ENCODE peak calls at places on chromosomes 16 and 17, in eight cellular contexts. One of them, this sample, is unnamed.

GRCh38 chr16:73063284-73063733 is 15.4 kb upstream of the ZFHX3 start:
- DNase-seq in right atrium auricular region: no peak
- DNase-seq in HCT116: no peak
- DNase-seq in SK-N-SH: no peak
- DNase-seq in PC-9: no peak
- DNase-seq in heart right ventricle: no peak
- DNase-seq in lower lobe of right lung: no peak
- DNase-seq in bronchial epithelial cell: no peak
- DNase-seq in this sample: no peak

GRCh38 chr17:13426991-13427390 is 174.7 kb downstream of the HS3ST3A1 start:
- DNase-seq in heart right ventricle: no peak
- DNase-seq in PC-9: no peak
- DNase-seq in right atrium auricular region: no peak
- DNase-seq in SK-N-SH: no peak
- DNase-seq in lower lobe of right lung: no peak
- DNase-seq in HCT116: no peak
- DNase-seq in bronchial epithelial cell: no peak
- DNase-seq in this sample: no peak

GRCh38 chr17:5861849-5862248 is 208.3 kb upstream of the WSCD1 start:
- DNase-seq in lower lobe of right lung: no peak
- DNase-seq in SK-N-SH: no peak
- DNase-seq in HCT116: no peak
- DNase-seq in right atrium auricular region: no peak
- DNase-seq in PC-9: no peak
- DNase-seq in heart right ventricle: no peak
- DNase-seq in bronchial epithelial cell: no peak
- DNase-seq in this sample: no peak

GRCh38 chr17:19755821-19756510 is 7.9 kb upstream of the ALDH3A1 start:
- DNase-seq in right atrium auricular region: no peak
- DNase-seq in bronchial epithelial cell: no peak
- DNase-seq in lower lobe of right lung: no peak
- DNase-seq in PC-9: no peak
- DNase-seq in heart right ventricle: no peak
- DNase-seq in SK-N-SH: no peak
- DNase-seq in HCT116: no peak
- DNase-seq in this sample: no peak

GRCh38 chr17:21376835-21377690 is 906 bp downstream of the KCNJ12 start:
- DNase-seq in lower lobe of right lung: no peak
- DNase-seq in heart right ventricle: no peak
- DNase-seq in right atrium auricular region: no peak
- DNase-seq in SK-N-SH: peak; percentile 77
- DNase-seq in PC-9: peak; percentile 45
- DNase-seq in bronchial epithelial cell: peak; percentile 36
- DNase-seq in HCT116: no peak
- DNase-seq in this sample: no peak

GRCh38 chr16:21227886-21228285 is 5.6 kb upstream of the ANKS4B start:
- DNase-seq in heart right ventricle: no peak
- DNase-seq in bronchial epithelial cell: no peak
- DNase-seq in HCT116: no peak
- DNase-seq in SK-N-SH: no peak
- DNase-seq in PC-9: no peak
- DNase-seq in lower lobe of right lung: no peak
- DNase-seq in right atrium auricular region: no peak
- DNase-seq in this sample: no peak

GRCh38 chr17:56292628-56293027 is 139.4 kb downstream of the ANKFN1 start:
- DNase-seq in right atrium auricular region: no peak
- DNase-seq in heart right ventricle: no peak
- DNase-seq in lower lobe of right lung: no peak
- DNase-seq in HCT116: no peak
- DNase-seq in SK-N-SH: no peak
- DNase-seq in PC-9: no peak
- DNase-seq in bronchial epithelial cell: peak; percentile 20
- DNase-seq in this sample: no peak

GRCh38 chr17:4955091-4955490 is 4.2 kb downstream of the ENO3 start:
- DNase-seq in right atrium auricular region: no peak
- DNase-seq in bronchial epithelial cell: no peak
- DNase-seq in heart right ventricle: no peak
- DNase-seq in PC-9: no peak
- DNase-seq in HCT116: no peak
- DNase-seq in lower lobe of right lung: no peak
- DNase-seq in SK-N-SH: no peak
- DNase-seq in this sample: no peak

GRCh38 chr17:38870259-38871165 is 654 bp downstream of the LASP1 start:
- DNase-seq in right atrium auricular region: peak; percentile 75
- DNase-seq in PC-9: peak; percentile 73
- DNase-seq in HCT116: no peak
- DNase-seq in heart right ventricle: peak; percentile 76
- DNase-seq in bronchial epithelial cell: peak; percentile 31
- DNase-seq in lower lobe of right lung: peak; percentile 87
- DNase-seq in SK-N-SH: peak; percentile 83
- DNase-seq in this sample: no peak

GRCh38 chr16:67841816-67842508 is at the start of gene THAP11:
- DNase-seq in HCT116: peak; percentile 91
- DNase-seq in SK-N-SH: peak; percentile 94
- DNase-seq in heart right ventricle: peak; percentile 95
- DNase-seq in lower lobe of right lung: peak; percentile 95
- DNase-seq in bronchial epithelial cell: peak; percentile 83
- DNase-seq in right atrium auricular region: peak; percentile 97
- DNase-seq in PC-9: peak; percentile 94
- DNase-seq in this sample: peak; percentile 68

GRCh38 chr17:63447688-63448005 is 1.5 kb upstream of the CYB561 start:
- DNase-seq in heart right ventricle: no peak
- DNase-seq in PC-9: no peak
- DNase-seq in HCT116: no peak
- DNase-seq in right atrium auricular region: no peak
- DNase-seq in lower lobe of right lung: no peak
- DNase-seq in bronchial epithelial cell: no peak
- DNase-seq in SK-N-SH: peak; percentile 50
- DNase-seq in this sample: no peak

GRCh38 chr16:85557976-85558589 is 55.0 kb upstream of the GSE1 start:
- DNase-seq in SK-N-SH: no peak
- DNase-seq in heart right ventricle: no peak
- DNase-seq in lower lobe of right lung: no peak
- DNase-seq in HCT116: no peak
- DNase-seq in right atrium auricular region: no peak
- DNase-seq in PC-9: peak; percentile 59
- DNase-seq in bronchial epithelial cell: peak; percentile 71
- DNase-seq in this sample: no peak

GRCh38 chr17:70074236-70074830 is 692 bp upstream of the KCNJ16 start:
- DNase-seq in bronchial epithelial cell: no peak
- DNase-seq in SK-N-SH: no peak
- DNase-seq in right atrium auricular region: no peak
- DNase-seq in PC-9: no peak
- DNase-seq in lower lobe of right lung: no peak
- DNase-seq in heart right ventricle: no peak
- DNase-seq in HCT116: no peak
- DNase-seq in this sample: no peak

GRCh38 chr16:50836121-50836541 is 94.2 kb downstream of the CYLD start:
- DNase-seq in heart right ventricle: no peak
- DNase-seq in right atrium auricular region: no peak
- DNase-seq in lower lobe of right lung: no peak
- DNase-seq in PC-9: no peak
- DNase-seq in SK-N-SH: no peak
- DNase-seq in HCT116: no peak
- DNase-seq in bronchial epithelial cell: no peak
- DNase-seq in this sample: no peak

GRCh38 chr17:42421479-42422332 is 1.4 kb downstream of the CAVIN1 start:
- DNase-seq in PC-9: peak; percentile 63
- DNase-seq in heart right ventricle: no peak
- DNase-seq in HCT116: no peak
- DNase-seq in bronchial epithelial cell: peak; percentile 38
- DNase-seq in lower lobe of right lung: peak; percentile 61
- DNase-seq in right atrium auricular region: no peak
- DNase-seq in SK-N-SH: peak; percentile 61
- DNase-seq in this sample: no peak

GRCh38 chr17:74404802-74405201 is 27.1 kb upstream of the GPRC5C start:
- DNase-seq in bronchial epithelial cell: no peak
- DNase-seq in SK-N-SH: no peak
- DNase-seq in right atrium auricular region: no peak
- DNase-seq in heart right ventricle: no peak
- DNase-seq in lower lobe of right lung: no peak
- DNase-seq in HCT116: no peak
- DNase-seq in PC-9: no peak
- DNase-seq in this sample: no peak

GRCh38 chr16:30535777-30536190 is 1.1 kb upstream of the ZNF747 start:
- DNase-seq in PC-9: peak; percentile 67
- DNase-seq in SK-N-SH: peak; percentile 85
- DNase-seq in bronchial epithelial cell: peak; percentile 68
- DNase-seq in HCT116: peak; percentile 31
- DNase-seq in lower lobe of right lung: peak; percentile 80
- DNase-seq in right atrium auricular region: peak; percentile 84
- DNase-seq in heart right ventricle: peak; percentile 67
- DNase-seq in this sample: no peak

GRCh38 chr17:11608396-11608795 is 10.1 kb downstream of the DNAH9 start:
- DNase-seq in PC-9: no peak
- DNase-seq in bronchial epithelial cell: peak; percentile 4
- DNase-seq in SK-N-SH: peak; percentile 44
- DNase-seq in lower lobe of right lung: no peak
- DNase-seq in right atrium auricular region: peak; percentile 71
- DNase-seq in HCT116: no peak
- DNase-seq in heart right ventricle: peak; percentile 44
- DNase-seq in this sample: no peak

GRCh38 chr17:76805319-76805718 is 62.9 kb upstream of the MGAT5B start:
- DNase-seq in lower lobe of right lung: no peak
- DNase-seq in SK-N-SH: no peak
- DNase-seq in heart right ventricle: no peak
- DNase-seq in bronchial epithelial cell: no peak
- DNase-seq in right atrium auricular region: no peak
- DNase-seq in HCT116: no peak
- DNase-seq in PC-9: peak; percentile 15
- DNase-seq in this sample: peak; percentile 13

GRCh38 chr17:69722518-69722917 is 308.0 kb downstream of the MAP2K6 start:
- DNase-seq in SK-N-SH: no peak
- DNase-seq in HCT116: no peak
- DNase-seq in right atrium auricular region: no peak
- DNase-seq in PC-9: no peak
- DNase-seq in bronchial epithelial cell: no peak
- DNase-seq in lower lobe of right lung: no peak
- DNase-seq in heart right ventricle: no peak
- DNase-seq in this sample: no peak

GRCh38 chr17:68161644-68162428 is 86.0 kb upstream of the AMZ2 start:
- DNase-seq in right atrium auricular region: no peak
- DNase-seq in bronchial epithelial cell: no peak
- DNase-seq in HCT116: no peak
- DNase-seq in PC-9: peak; percentile 35
- DNase-seq in lower lobe of right lung: no peak
- DNase-seq in SK-N-SH: no peak
- DNase-seq in heart right ventricle: peak; percentile 30
- DNase-seq in this sample: no peak

GRCh38 chr16:1763521-1764511 is 7.5 kb downstream of the NME3 start:
- DNase-seq in lower lobe of right lung: no peak
- DNase-seq in right atrium auricular region: no peak
- DNase-seq in bronchial epithelial cell: no peak
- DNase-seq in heart right ventricle: no peak
- DNase-seq in PC-9: no peak
- DNase-seq in SK-N-SH: peak; percentile 75
- DNase-seq in HCT116: no peak
- DNase-seq in this sample: no peak
- TF ChIP-seq CTCF in lower lobe of right lung: no peak
- TF ChIP-seq CTCF in right atrium auricular region: no peak
- TF ChIP-seq CTCF in bronchial epithelial cell: peak; percentile 66
- TF ChIP-seq CTCF in heart right ventricle: peak; percentile 35
- TF ChIP-seq CTCF in PC-9: no peak
- TF ChIP-seq CTCF in SK-N-SH: peak; percentile 40
- TF ChIP-seq CTCF in HCT116: peak; percentile 49
- TF ChIP-seq CTCF in this sample: peak; percentile 32

DNA sequence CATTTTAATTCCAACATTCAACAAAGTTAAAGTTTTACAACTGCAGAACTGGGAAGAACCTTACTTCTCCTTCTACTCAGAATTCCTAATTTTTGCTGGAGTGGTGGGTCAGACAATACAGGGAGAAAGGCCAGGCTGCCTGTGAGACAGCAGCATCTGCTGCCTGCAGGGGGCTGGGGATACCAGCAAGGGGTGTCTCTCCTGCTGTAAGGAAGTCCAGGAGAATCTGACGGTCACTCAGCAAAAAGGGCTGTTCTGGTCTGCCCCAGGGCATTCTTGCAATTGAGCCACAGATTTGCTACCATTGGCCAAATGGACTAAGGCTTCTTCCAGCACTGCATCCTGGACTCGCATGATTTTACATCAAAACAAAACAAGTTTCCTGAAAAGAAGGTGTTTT is 426.6 kb upstream of the CDH11 start:
- DNase-seq in lower lobe of right lung: no peak
- DNase-seq in PC-9: no peak
- DNase-seq in right atrium auricular region: no peak
- DNase-seq in SK-N-SH: peak; percentile 45
- DNase-seq in heart right ventricle: no peak
- DNase-seq in HCT116: no peak
- DNase-seq in bronchial epithelial cell: no peak
- DNase-seq in this sample: no peak
- H3K4me3 ChIP-seq in lower lobe of right lung: no peak overlapping the region
- H3K4me3 ChIP-seq in PC-9: no peak overlapping the region
- H3K4me3 ChIP-seq in right atrium auricular region: no peak overlapping the region
- H3K4me3 ChIP-seq in SK-N-SH: peak overlapping the region; percentile 20
- H3K4me3 ChIP-seq in heart right ventricle: no peak overlapping the region
- H3K4me3 ChIP-seq in HCT116: no peak overlapping the region
- H3K4me3 ChIP-seq in bronchial epithelial cell: no peak overlapping the region
- H3K4me3 ChIP-seq in this sample: no peak overlapping the region

DNA sequence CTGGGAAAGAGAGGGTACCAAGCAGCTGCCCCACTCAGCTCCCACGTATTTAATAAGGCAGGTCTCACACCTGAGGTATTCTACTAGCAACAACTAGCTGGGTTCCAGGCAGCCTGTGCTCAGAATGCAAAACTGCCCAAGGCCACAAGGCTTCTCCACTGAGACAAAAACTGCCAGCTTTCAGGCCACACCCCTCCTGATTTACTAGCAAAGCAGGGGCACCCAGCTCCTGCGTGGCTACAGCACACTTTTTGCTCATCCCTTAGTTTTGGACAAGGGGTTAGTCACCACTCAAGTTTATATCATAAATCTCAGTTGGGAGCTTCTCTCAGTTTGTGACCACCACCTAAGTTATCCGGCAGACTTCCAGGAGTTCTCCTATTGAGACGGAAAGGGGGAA is 494.6 kb downstream of the CDH11 start:
- DNase-seq in PC-9: no peak
- DNase-seq in heart right ventricle: no peak
- DNase-seq in lower lobe of right lung: no peak
- DNase-seq in HCT116: no peak
- DNase-seq in bronchial epithelial cell: no peak
- DNase-seq in SK-N-SH: no peak
- DNase-seq in right atrium auricular region: no peak
- DNase-seq in this sample: no peak
- TF ChIP-seq CTCF in PC-9: no peak
- TF ChIP-seq CTCF in heart right ventricle: no peak
- TF ChIP-seq CTCF in lower lobe of right lung: no peak
- TF ChIP-seq CTCF in HCT116: no peak
- TF ChIP-seq CTCF in bronchial epithelial cell: peak; percentile 9
- TF ChIP-seq CTCF in SK-N-SH: no peak
- TF ChIP-seq CTCF in right atrium auricular region: no peak
- TF ChIP-seq CTCF in this sample: no peak

DNA sequence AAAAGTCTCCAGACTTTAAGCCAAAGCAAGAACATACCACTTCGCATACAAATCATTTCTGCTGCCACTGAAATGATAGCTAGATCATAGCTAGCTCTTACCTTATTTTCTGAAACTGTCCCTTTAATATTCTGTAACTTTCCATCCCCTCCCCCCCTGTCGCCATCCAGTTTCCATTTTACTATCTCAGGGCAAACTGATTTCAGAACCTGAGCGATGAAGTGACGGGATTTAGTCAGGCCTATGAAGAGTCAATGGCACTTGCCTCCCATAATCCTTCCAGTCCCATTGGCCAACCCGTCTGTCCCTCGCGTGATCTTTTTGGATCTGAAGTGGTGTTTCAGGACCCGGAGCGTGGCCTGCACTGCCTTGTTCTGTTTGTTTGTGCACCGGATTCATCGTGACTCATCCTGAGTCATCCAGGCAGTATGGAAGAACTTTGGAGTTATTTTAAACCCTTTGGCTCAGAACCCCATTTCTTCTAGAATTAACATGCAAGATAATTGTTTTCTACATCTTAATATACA is 199.8 kb upstream of the CHMP6 start:
- DNase-seq in lower lobe of right lung: no peak
- DNase-seq in bronchial epithelial cell: peak; percentile 91
- DNase-seq in right atrium auricular region: peak; percentile 91
- DNase-seq in heart right ventricle: peak; percentile 43
- DNase-seq in SK-N-SH: no peak
- DNase-seq in PC-9: peak; percentile 82
- DNase-seq in HCT116: peak; percentile 99
- DNase-seq in this sample: peak; percentile 76
- H3K4me3 ChIP-seq in lower lobe of right lung: no peak overlapping the region
- H3K4me3 ChIP-seq in bronchial epithelial cell: no peak overlapping the region
- H3K4me3 ChIP-seq in right atrium auricular region: no peak overlapping the region
- H3K4me3 ChIP-seq in heart right ventricle: no peak overlapping the region
- H3K4me3 ChIP-seq in SK-N-SH: no peak overlapping the region
- H3K4me3 ChIP-seq in PC-9: peak overlapping the region; percentile 26
- H3K4me3 ChIP-seq in HCT116: peak overlapping the region; percentile 8
- H3K4me3 ChIP-seq in this sample: no peak overlapping the region

This sample was measured in AG09309.